ENCODE peak calls at places on chromosomes 7 and 10, in eight cellular contexts. S, I, Y, F, P, R, T and B are unnamed samples.

GRCh38 chr7:107538001-107538400 is 25.7 kb downstream of the COG5 start:
- DNase-seq in P (peak), I (no peak), R (no peak), S (no peak), Y (no peak), F (no peak), T (no peak), B (no peak)

GRCh38 chr10:35300063-35300699 is 36.1 kb upstream of the CCNY start:
- DNase-seq in S (no peak), T (no peak), P (no peak), Y (no peak), R (no peak), I (no peak), F (peak), B (no peak)

GRCh38 chr7:133412942-133413341 is 160.1 kb downstream of the EXOC4 start:
- DNase-seq in Y (no peak), S (no peak), P (no peak), F (no peak), T (no peak), I (no peak), R (no peak), B (no peak)

GRCh38 chr10:14873090-14873760 is 5.4 kb upstream of the SUV39H2 start:
- DNase-seq in I (no peak), R (no peak), F (peak), P (no peak), S (no peak), Y (no peak), T (no peak), B (no peak)

GRCh38 chr10:51326174-51326573 is 251.9 kb downstream of the PRKG1 start:
- DNase-seq in P (no peak), T (no peak), F (no peak), I (no peak), S (no peak), R (no peak), Y (no peak), B (no peak)

GRCh38 chr7:157410831-157411556 is 74.2 kb downstream of the DNAJB6 start:
- DNase-seq in I (no peak), F (no peak), T (no peak), S (no peak), Y (no peak), P (no peak), R (no peak), B (no peak)

GRCh38 chr7:127629268-127629854 is 11.4 kb upstream of the PAX4 start:
- DNase-seq in S (no peak), Y (peak), T (peak), I (no peak), R (no peak), P (peak), F (peak), B (no peak)

GRCh38 chr7:65971021-65971420 is 11.0 kb downstream of the GUSB start:
- DNase-seq in Y (no peak), P (no peak), S (no peak), F (no peak), R (no peak), I (no peak), T (no peak), B (no peak)

GRCh38 chr7:100632951-100633717 is 8.2 kb downstream of the TFR2 start:
- DNase-seq in Y (peak), I (peak), S (no peak), T (no peak), R (peak), P (peak), F (peak), B (no peak)

GRCh38 chr7:151689196-151689971 is 169.7 kb upstream of the RHEB start:
- DNase-seq in Y (no peak), F (no peak), R (no peak), P (peak), S (no peak), I (no peak), T (no peak), B (peak)

GRCh38 chr7:129205987-129206785 is 17.8 kb downstream of the SMO start:
- DNase-seq in T (no peak), Y (no peak), F (no peak), R (no peak), P (no peak), S (no peak), I (no peak), B (no peak)